ENCODE peak calls at places on chromosomes 5 and 9, in ten cellular contexts. E is tibial artery; O is spleen; S is mammary epithelial cell; N is astrocyte; I is aorta; Y is NT2/D1; V is cardiac muscle cell; G is kidney; H is CD4-positive, alpha-beta memory T cell. F is an unnamed sample.

GRCh38 chr5:68464424-68464823 is 248.9 kb downstream of the PIK3R1 start:
- DNase-seq in E (no peak), O (no peak), S (peak), N (peak), I (no peak), Y (no peak), V (peak), G (no peak), H (no peak), F (peak)

GRCh38 chr5:143434261-143435206 is 31.0 kb upstream of the NR3C1 start:
- DNase-seq in E (no peak), O (peak), S (no peak), N (no peak), I (no peak), Y (no peak), V (peak), G (no peak), H (peak), F (peak)

GRCh38 chr9:87554177-87554940 is 56.7 kb downstream of the DAPK1 start:
- DNase-seq in E (no peak), O (no peak), S (no peak), N (no peak), I (no peak), Y (no peak), V (no peak), G (no peak), H (no peak), F (no peak)

GRCh38 chr9:18499987-18500386 is 26.0 kb downstream of the ADAMTSL1 start:
- DNase-seq in E (no peak), O (no peak), S (peak), N (peak), I (no peak), Y (no peak), V (no peak), G (no peak), H (no peak), F (no peak)

GRCh38 chr9:17600962-17601593 is 22.2 kb downstream of the SH3GL2 start:
- DNase-seq in E (no peak), O (no peak), S (no peak), N (peak), I (no peak), Y (no peak), V (peak), G (no peak), H (no peak), F (peak)

GRCh38 chr5:53431665-53432064 is 48.8 kb upstream of the FST start:
- DNase-seq in E (no peak), O (no peak), S (no peak), N (peak), I (no peak), Y (no peak), V (peak), G (no peak), H (no peak), F (peak)

GRCh38 chr5:36240779-36241635 is 718 bp downstream of the NADK2 start:
- DNase-seq in E (peak), O (peak), S (peak), N (peak), I (peak), Y (peak), V (peak), G (peak), H (no peak), F (peak)

GRCh38 chr9:97903168-97903567 is 19.1 kb downstream of the TRMO start:
- DNase-seq in E (no peak), O (no peak), S (peak), N (no peak), I (no peak), Y (no peak), V (no peak), G (no peak), H (no peak), F (no peak)

GRCh38 chr9:131677051-131677444 is 62.8 kb downstream of the RAPGEF1 start:
- DNase-seq in E (no peak), O (no peak), S (no peak), N (peak), I (no peak), Y (no peak), V (peak), G (no peak), H (no peak), F (peak)

GRCh38 chr5:159212667-159213462 is 3.5 kb upstream of the RNF145 start:
- DNase-seq in E (no peak), O (no peak), S (no peak), N (no peak), I (no peak), Y (no peak), V (no peak), G (no peak), H (no peak), F (no peak)

GRCh38 chr5:8135742-8136141 is 266.8 kb downstream of the MTRR start:
- DNase-seq in E (no peak), O (no peak), S (no peak), N (no peak), I (no peak), Y (no peak), V (no peak), G (no peak), H (no peak), F (no peak)
- H3K4me3 ChIP-seq in E (no peak), O (no peak), S (no peak), N (no peak), I (no peak), Y (no peak), V (no peak), G (no peak), H (no peak), F (no peak)

DNA sequence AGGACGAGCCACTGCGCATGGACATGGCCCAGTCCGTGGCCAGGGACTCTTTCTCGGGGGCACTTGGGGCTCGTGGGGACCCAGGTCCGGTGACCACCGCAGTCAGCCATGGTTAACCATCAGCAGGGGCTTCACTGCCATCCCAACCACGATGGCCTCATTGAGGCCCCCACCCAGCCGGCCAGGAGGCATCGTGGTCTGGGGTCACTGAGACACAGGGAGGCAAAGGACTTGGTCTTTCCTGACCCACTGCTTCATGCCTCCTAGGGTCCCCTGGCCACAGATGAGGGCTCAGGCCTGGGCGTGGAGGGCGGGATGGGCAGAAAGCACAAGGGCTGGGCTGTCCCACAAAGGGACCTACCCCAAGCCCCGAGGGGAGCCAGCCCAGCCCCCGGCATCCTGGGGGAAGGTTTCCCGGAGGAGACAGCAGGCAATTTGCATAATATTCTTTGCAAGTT is 6.6 kb downstream of the NACC2 start:
- DNase-seq in E (no peak), O (no peak), S (no peak), N (no peak), I (peak), Y (no peak), V (no peak), G (no peak), H (no peak), F (no peak)
- H3K4me3 ChIP-seq in E (no peak), O (no peak), S (no peak), N (no peak), I (no peak), Y (no peak), V (no peak), G (no peak), H (no peak), F (no peak)

GRCh38 chr9:134728801-134729495 is 87.3 kb downstream of the COL5A1 start:
- DNase-seq in E (no peak), O (no peak), S (no peak), N (no peak), I (no peak), Y (no peak), V (no peak), G (peak), H (no peak), F (no peak)
- H3K4me3 ChIP-seq in E (no peak), O (no peak), S (no peak), N (no peak), I (no peak), Y (no peak), V (no peak), G (no peak), H (no peak), F (no peak)

DNA sequence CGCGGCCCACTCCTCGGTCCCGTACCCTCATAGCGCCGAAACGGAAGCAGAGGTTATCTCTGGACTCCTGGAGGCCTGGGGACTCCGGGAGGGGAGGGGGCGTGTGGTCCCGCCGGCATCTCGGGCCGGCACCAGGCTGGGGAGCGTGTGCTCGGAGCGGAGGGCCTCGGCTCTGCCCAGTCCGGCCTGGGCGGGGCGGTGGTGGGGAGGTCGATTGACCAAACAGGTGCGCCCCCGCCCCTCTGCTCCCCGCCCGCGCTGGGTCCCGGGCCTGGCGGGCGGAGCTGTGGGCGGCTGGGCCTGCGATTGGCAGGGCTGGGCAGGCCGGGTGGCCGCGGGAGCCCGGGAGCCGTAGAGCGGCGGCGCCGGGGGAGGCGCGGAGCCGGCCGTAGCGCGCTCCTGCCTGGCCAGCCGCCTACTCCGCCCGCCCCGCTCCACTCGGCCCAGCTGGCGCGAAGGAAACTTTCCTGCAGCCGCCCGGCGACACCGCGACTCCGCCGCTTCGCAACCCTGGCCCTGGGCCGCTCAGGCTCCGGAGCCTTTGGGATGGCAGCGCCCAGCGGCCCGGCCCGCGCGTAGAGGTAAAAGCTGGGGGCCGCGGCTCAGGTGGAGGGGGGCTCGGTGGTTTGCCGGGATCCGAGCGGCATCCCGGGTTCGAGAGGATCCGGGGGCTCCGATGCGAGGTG is 52.1 kb upstream of the DAB2IP start:
- DNase-seq in E (peak), O (no peak), S (peak), N (peak), I (peak), Y (peak), V (peak), G (peak), H (no peak), F (peak)
- H3K4me3 ChIP-seq in E (peak), O (peak), S (peak), N (peak), I (peak), Y (peak), V (peak), G (peak), H (no peak), F (peak)

GRCh38 chr9:119701651-119702050 is 332.4 kb upstream of the BRINP1 start:
- DNase-seq in E (no peak), O (no peak), S (no peak), N (no peak), I (no peak), Y (no peak), V (no peak), G (no peak), H (no peak), F (no peak)

GRCh38 chr9:119698535-119698934 is 329.3 kb upstream of the BRINP1 start:
- DNase-seq in E (no peak), O (no peak), S (no peak), N (no peak), I (no peak), Y (no peak), V (no peak), G (no peak), H (no peak), F (no peak)

GRCh38 chr9:119697996-119698395 is 328.8 kb upstream of the BRINP1 start:
- DNase-seq in E (no peak), O (no peak), S (no peak), N (no peak), I (no peak), Y (no peak), V (no peak), G (no peak), H (no peak), F (no peak)
- H3K4me3 ChIP-seq in E (no peak), O (no peak), S (no peak), N (no peak), I (no peak), Y (no peak), V (no peak), G (no peak), H (no peak), F (no peak)

DNA sequence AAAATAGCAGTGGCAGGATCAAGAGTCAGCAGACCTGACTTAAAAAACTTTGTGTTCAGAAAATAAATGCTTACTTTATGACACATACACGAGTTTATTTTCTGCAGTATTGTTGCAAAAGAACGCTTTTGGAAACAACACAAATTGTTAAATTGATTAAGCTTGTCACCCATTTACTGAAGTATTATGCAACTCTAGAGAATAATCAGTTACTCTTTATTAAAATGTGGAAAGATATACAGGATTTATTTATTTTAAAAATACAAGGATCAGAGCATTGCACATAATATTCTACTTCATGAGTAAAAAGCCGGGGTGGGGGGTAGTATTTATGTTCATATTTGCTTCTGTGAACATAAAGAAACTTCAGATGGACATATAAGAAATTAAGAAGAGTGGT is 20.0 kb downstream of the FYB1 start:
- DNase-seq in E (no peak), O (no peak), S (no peak), N (no peak), I (no peak), Y (no peak), V (no peak), G (no peak), H (no peak), F (no peak)
- H3K4me3 ChIP-seq in E (no peak), O (peak), S (no peak), N (no peak), I (no peak), Y (no peak), V (no peak), G (no peak), H (peak), F (no peak)

GRCh38 chr9:106322741-106323140 is 540.2 kb upstream of the ZNF462 start:
- DNase-seq in E (no peak), O (no peak), S (no peak), N (no peak), I (no peak), Y (no peak), V (no peak), G (no peak), H (no peak), F (no peak)

GRCh38 chr9:106326493-106326892 is 536.5 kb upstream of the ZNF462 start:
- DNase-seq in E (no peak), O (no peak), S (no peak), N (no peak), I (no peak), Y (no peak), V (no peak), G (no peak), H (no peak), F (no peak)

GRCh38 chr9:106324596-106325280 is 538.2 kb upstream of the ZNF462 start:
- DNase-seq in E (no peak), O (no peak), S (no peak), N (no peak), I (no peak), Y (no peak), V (no peak), G (no peak), H (no peak), F (no peak)

DNA sequence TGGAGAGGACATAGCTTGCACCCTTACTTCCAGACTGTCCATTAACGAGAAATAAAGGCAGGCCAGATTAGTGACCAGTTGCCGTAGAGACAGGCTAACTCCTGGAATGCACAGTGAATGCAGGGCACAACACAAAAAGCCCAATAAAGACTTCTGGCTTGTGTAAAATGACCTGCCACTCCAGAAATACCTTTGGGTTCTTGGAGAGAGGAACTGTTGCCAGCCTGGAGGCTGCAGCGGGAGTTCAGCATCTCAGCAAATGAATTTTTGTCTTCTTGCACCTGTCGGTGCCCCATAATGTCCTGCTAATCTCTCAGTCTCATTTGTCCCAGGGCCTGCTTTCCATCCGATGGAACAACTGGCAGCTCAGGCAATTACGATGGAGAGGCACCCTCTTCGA is 538.9 kb upstream of the ZNF462 start:
- DNase-seq in E (no peak), O (no peak), S (no peak), N (no peak), I (no peak), Y (no peak), V (no peak), G (no peak), H (no peak), F (no peak)
- H3K4me3 ChIP-seq in E (no peak), O (no peak), S (no peak), N (no peak), I (no peak), Y (no peak), V (no peak), G (no peak), H (no peak), F (no peak)

GRCh38 chr9:42852133-42852532 is 668.7 kb downstream of the SPATA31A6 start:
- DNase-seq in E (no peak), O (no peak), S (peak), N (no peak), I (peak), Y (peak), V (peak), G (no peak), H (no peak), F (peak)
- H3K4me3 ChIP-seq in E (no peak), O (no peak), S (peak), N (no peak), I (no peak), Y (no peak), V (peak), G (no peak), H (no peak), F (peak)